ENCODE peak calls at places on chromosome 12, in four cellular contexts. M is IMR-90, X is H9, L is mesenchymal stem cell. D is an unnamed sample.

GRCh38 chr12:108117902-108118301 is 11.2 kb upstream of the WSCD2 start:
- DNase-seq in M (no peak), X (no peak), L (no peak), D (no peak)

GRCh38 chr12:77060883-77061240 is 4.5 kb downstream of the E2F7 start:
- DNase-seq in M (no peak), X (no peak), L (no peak), D (no peak)

GRCh38 chr12:56581418-56582145 is 48.5 kb downstream of the BAZ2A start:
- DNase-seq in M (peak; percentile 69), X (no peak), L (no peak), D (no peak)

GRCh38 chr12:49703647-49704137 is 3.5 kb downstream of the FMNL3 start:
- DNase-seq in M (peak; percentile 92), X (no peak), L (peak; percentile 91), D (peak; percentile 28)

GRCh38 chr12:12715459-12716150 is 1.6 kb upstream of the CDKN1B start:
- DNase-seq in M (no peak), X (no peak), L (peak; percentile 24), D (no peak)

GRCh38 chr12:124233041-124233836 is 61.7 kb upstream of the RFLNA start:
- DNase-seq in M (peak; percentile 84), X (no peak), L (peak; percentile 94), D (peak; percentile 28)

GRCh38 chr12:66055837-66056319 is 74.7 kb downstream of the LLPH start:
- DNase-seq in M (no peak), X (no peak), L (no peak), D (no peak)

GRCh38 chr12:119803391-119803791 is 73.7 kb downstream of the CIT start:
- DNase-seq in M (peak; percentile 42), X (peak; percentile 80), L (peak; percentile 50), D (no peak)

GRCh38 chr12:123363743-123364531 is 710 bp downstream of the SBNO1 start:
- DNase-seq in M (no peak), X (peak; percentile 39), L (no peak), D (peak; percentile 29)

GRCh38 chr12:26150737-26151450 is 26.1 kb upstream of the BHLHE41 start:
- DNase-seq in M (peak; percentile 79), X (no peak), L (peak; percentile 69), D (no peak)

GRCh38 chr12:89710873-89711179 is 2.2 kb upstream of the ATP2B1 start:
- DNase-seq in M (no peak), X (no peak), L (no peak), D (no peak)

GRCh38 chr12:49824886-49825285 is 3.3 kb downstream of the NCKAP5L start:
- DNase-seq in M (peak; percentile 83), X (no peak), L (peak; percentile 81), D (peak; percentile 54)

GRCh38 chr12:19764408-19764807 is 325.1 kb downstream of the AEBP2 start:
- DNase-seq in M (peak; percentile 51), X (no peak), L (no peak), D (peak; percentile 17)

GRCh38 chr12:54984602-54985376 is at the start of gene TESPA1:
- DNase-seq in M (no peak), X (no peak), L (no peak), D (no peak)

GRCh38 chr12:119457251-119457650 is 122.7 kb downstream of the CCDC60 start:
- DNase-seq in M (no peak), X (no peak), L (no peak), D (no peak)

GRCh38 chr12:67276469-67276868 is 7.3 kb downstream of the CAND1 start:
- DNase-seq in M (peak; percentile 57), X (no peak), L (peak; percentile 60), D (no peak)

GRCh38 chr12:108328420-108328819 is 10.7 kb downstream of the CMKLR1 start:
- DNase-seq in M (no peak), X (no peak), L (no peak), D (no peak)

GRCh38 chr12:119869720-119870119 is 7.4 kb downstream of the CIT start:
- DNase-seq in M (peak; percentile 96), X (no peak), L (peak; percentile 64), D (no peak)

GRCh38 chr12:124654666-124655316 is 87.4 kb upstream of the NCOR2 start:
- DNase-seq in M (no peak), X (no peak), L (no peak), D (no peak)

GRCh38 chr12:39605996-39606395 is 13.6 kb downstream of the ABCD2 start:
- DNase-seq in M (no peak), X (no peak), L (peak; percentile 63), D (peak; percentile 12)

GRCh38 chr12:575948-576612 is 87.2 kb downstream of the NINJ2 start:
- DNase-seq in M (peak; percentile 31), X (peak; percentile 89), L (peak; percentile 55), D (peak; percentile 86)

GRCh38 chr12:5376591-5377207 is 55.2 kb upstream of the NTF3 start:
- DNase-seq in M (no peak), X (no peak), L (no peak), D (no peak)

DNA sequence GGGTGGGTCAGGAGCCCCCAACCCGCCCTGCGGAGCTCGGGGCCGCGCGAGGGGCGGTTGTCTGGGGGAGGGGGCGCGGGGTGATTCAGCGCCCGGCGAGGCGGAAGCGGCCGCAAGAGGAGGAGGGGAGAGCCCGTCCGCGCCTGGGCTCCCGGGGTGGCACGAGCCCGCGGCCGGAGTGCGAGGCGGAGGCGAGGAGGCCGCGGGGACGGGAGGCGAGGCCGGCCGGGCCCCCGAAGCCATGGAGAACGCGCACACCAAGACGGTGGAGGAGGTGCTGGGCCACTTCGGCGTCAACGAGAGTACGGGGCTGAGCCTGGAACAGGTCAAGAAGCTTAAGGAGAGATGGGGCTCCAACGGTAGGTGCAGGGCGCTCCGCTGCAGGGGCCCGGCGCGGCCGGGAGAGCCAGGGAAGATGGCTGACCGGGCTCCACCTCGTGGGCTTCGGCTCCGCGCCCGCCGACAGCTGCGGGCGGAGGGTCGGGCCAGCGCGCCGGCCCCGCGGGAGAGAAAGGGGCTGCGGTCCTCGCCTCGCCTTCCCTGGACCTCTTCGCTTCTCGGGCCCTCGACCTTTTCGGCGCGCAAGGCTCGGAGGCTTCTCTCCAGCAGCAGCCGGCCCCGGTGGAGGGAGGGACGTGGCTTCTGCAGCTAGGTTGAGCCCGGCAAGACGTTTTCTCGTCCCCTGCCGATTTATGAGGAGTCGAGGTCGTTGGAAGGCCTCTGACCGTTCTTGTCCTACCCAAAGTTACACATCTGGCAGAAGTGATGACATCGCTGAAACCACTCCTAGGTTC is 699 bp downstream of the ATP2A2 start:
- DNase-seq in M (peak; percentile 55), X (peak; percentile 44), L (peak; percentile 65), D (peak; percentile 49)
- H3K14ac ChIP-seq in M (peak overlapping the region; percentile 94), X (peak overlapping the region; percentile 99), L (peak overlapping the region; percentile 80), D (peak overlapping the region; percentile 89)

DNA sequence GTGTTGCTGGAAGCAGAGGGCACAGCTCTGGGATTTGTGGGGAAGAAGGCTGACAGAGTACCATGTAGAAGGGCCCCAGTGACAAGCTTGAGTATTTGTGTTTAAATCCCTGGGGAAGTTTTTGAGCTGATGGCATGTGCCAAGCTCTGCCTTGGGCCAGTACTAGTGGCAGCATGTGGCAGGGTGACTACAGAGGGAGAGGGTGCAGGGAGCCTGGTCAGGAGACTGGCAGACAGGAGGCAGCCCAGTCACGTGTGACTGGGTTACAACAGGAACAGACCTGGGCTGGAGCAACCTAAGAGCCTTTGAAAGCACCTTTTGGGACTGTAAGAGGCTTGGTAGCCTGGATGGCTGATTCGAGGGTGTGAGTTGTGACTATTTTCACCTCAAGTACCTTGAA is 112.1 kb downstream of the TSPAN9 start:
- DNase-seq in M (no peak), X (no peak), L (no peak), D (no peak)
- H3K14ac ChIP-seq in M (no peak overlapping the region), X (no peak overlapping the region), L (no peak overlapping the region), D (no peak overlapping the region)

GRCh38 chr12:27778206-27778605 is 1.8 kb upstream of the KLHL42 start:
- DNase-seq in M (no peak), X (no peak), L (no peak), D (no peak)

GRCh38 chr12:27779416-27779815 is 617 bp upstream of the KLHL42 start:
- DNase-seq in M (no peak), X (peak; percentile 52), L (peak; percentile 30), D (no peak)

GRCh38 chr12:27780612-27781408 is 774 bp upstream of the MANSC4 start:
- DNase-seq in M (peak; percentile 47), X (peak; percentile 78), L (peak; percentile 59), D (peak; percentile 33)

GRCh38 chr12:27781680-27782079 is 1.6 kb upstream of the MANSC4 start:
- DNase-seq in M (peak; percentile 67), X (no peak), L (peak; percentile 35), D (no peak)

DNA sequence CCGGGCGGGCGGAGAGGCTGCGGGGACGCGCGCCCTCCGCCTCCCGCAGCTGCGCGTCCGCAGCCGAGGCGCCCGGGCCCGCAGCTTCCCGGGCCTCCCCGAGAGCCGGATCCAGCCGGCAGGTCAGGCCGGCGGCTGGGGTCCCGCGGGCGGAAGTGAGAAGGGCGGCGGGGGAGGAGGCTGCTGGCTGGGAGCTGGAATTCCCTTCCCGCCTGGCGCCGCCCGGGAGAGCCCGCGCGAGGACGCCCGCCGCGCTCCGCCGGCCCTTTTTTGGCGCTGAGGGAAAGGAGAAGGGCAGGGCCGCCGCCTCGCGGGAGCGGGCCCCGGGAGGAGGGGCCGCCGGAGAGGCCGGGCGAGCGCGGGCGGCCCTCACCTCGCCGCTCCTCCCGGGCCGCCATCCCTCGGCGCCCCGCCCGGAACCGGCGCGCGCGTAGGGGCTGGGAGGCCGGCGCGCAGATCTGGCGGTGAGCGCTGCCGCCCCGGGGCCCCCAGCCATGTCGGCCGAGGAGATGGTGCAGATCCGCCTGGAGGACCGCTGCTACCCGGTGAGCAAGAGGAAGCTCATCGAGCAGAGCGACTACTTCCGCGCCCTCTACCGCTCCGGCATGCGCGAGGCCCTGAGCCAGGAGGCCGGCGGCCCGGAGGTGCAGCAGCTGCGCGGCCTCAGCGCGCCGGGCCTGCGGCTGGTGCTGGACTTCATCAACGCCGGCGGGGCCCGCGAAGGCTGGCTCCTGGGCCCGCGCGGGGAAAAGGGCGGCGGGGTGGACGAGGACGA is at the start of the genes KLHL42 and MANSC4:
- DNase-seq in M (peak; percentile 73), X (peak; percentile 72), L (peak; percentile 76), D (peak; percentile 49)
- H3K14ac ChIP-seq in M (peak within 1 kb of the TSS; percentile 100), X (peak within 1 kb of the TSS; percentile 80), L (peak within 1 kb of the TSS; percentile 100), D (peak within 1 kb of the TSS; percentile 93)

GRCh38 chr12:132194056-132194455 is 49.8 kb downstream of the NOC4L start:
- DNase-seq in M (no peak), X (peak; percentile 67), L (no peak), D (no peak)

GRCh38 chr12:132197581-132198281 is 53.5 kb downstream of the NOC4L start:
- DNase-seq in M (no peak), X (no peak), L (no peak), D (no peak)

GRCh38 chr12:132194556-132194955 is 50.3 kb downstream of the NOC4L start:
- DNase-seq in M (no peak), X (no peak), L (no peak), D (no peak)

GRCh38 chr12:132196873-132197390 is 52.7 kb downstream of the NOC4L start:
- DNase-seq in M (no peak), X (no peak), L (no peak), D (no peak)

DNA sequence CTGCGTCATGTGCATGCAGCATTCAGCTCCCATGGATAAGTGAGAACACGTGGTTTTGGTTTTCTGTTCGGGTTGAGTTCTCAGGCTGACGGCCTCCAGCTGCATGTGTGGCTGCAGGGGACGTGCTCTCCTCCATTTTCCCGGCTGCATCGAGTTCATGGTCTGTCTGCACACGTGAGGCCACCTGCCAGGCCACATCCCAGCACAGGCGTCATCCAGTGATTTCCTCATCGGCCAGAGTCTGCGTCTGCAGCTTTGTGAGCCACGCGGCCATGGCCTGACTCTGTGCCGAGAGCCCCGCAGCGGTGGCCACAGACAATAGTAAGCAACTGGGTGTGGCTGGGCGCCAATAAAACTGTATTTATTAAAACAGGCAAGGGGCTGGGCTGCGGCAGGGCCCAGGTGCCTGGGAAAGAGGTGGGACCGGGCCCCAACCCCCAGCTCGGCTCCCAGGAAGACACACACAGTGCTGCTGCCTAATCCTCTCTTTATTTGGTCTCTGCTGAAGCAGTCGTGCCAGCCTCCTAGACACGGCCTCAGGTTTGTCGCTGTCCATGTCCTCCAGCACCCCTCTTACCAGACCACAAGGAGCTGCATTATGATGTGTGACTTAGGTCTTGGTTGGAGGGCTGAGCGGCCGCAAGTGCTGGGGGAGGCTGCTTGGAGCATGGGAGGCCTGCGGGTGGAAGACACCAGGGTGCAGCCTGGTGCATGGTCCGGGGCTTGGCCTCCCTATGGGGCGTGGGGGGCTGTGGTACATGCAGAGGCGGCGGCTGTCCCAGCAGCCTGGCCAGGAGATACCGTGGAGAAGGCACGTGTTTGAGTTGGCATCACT is 52.0 kb downstream of the NOC4L start:
- DNase-seq in M (no peak), X (no peak), L (no peak), D (no peak)
- H3K14ac ChIP-seq in M (no peak overlapping the region), X (peak overlapping the region; percentile 16), L (no peak overlapping the region), D (no peak overlapping the region)

D was measured in trophoblast cell.